ENCODE peak calls at places on chromosomes 4 and X, in ten cellular contexts. E, F, L, Y, S, U, J, K, B and V are unnamed samples.

GRCh38 chr4:88195666-88196365 is 37.4 kb upstream of the ABCG2 start:
- DNase-seq in E (no peak), U (peak), L (peak), B (no peak), S (peak), K (no peak), F (no peak), Y (no peak), J (no peak), V (peak)

GRCh38 chr4:149987330-149987751 is 90.9 kb upstream of the DCLK2 start:
- DNase-seq in E (no peak), L (no peak), B (no peak), K (no peak), S (no peak), F (peak), U (no peak), Y (no peak), J (no peak), V (no peak)

GRCh38 chrX:24498181-24498580 is 33.1 kb downstream of the PDK3 start:
- DNase-seq in J (no peak), U (peak), L (peak), F (no peak), K (no peak), B (no peak), S (no peak), Y (no peak), E (no peak), V (peak)

GRCh38 chr4:164109517-164109916 is 615.0 kb downstream of the TMA16 start:
- DNase-seq in Y (no peak), F (peak), S (no peak), L (no peak), E (no peak), U (no peak), J (no peak), K (no peak), B (no peak), V (no peak)

GRCh38 chr4:39770969-39771724 is 73.2 kb downstream of the UBE2K start:
- DNase-seq in U (no peak), Y (no peak), S (no peak), K (no peak), B (no peak), J (peak), L (no peak), E (no peak), F (no peak), V (no peak)

GRCh38 chr4:16224264-16224663 is 2.0 kb downstream of the TAPT1 start:
- DNase-seq in L (no peak), F (no peak), Y (no peak), B (no peak), U (no peak), J (no peak), S (no peak), K (no peak), E (no peak), V (no peak)

GRCh38 chr4:128229458-128229805 is 58.2 kb downstream of the PGRMC2 start:
- DNase-seq in U (no peak), S (no peak), J (no peak), Y (no peak), F (peak), B (no peak), E (no peak), L (no peak), K (no peak), V (no peak)

GRCh38 chr4:159515314-159516025 is 412.6 kb downstream of the RAPGEF2 start:
- DNase-seq in S (no peak), Y (no peak), B (no peak), F (no peak), L (no peak), J (no peak), K (no peak), E (no peak), U (no peak), V (no peak)

GRCh38 chrX:10679387-10679786 is 59.0 kb upstream of the MID1 start:
- DNase-seq in B (no peak), K (no peak), U (no peak), L (no peak), S (no peak), J (no peak), E (no peak), Y (no peak), F (no peak), V (no peak)

GRCh38 chr4:10032625-10033024 is 11.3 kb upstream of the SLC2A9 start:
- DNase-seq in S (peak), L (no peak), F (peak), Y (peak), E (no peak), B (no peak), U (peak), K (no peak), J (no peak), V (peak)